ENCODE peak calls at places on chromosomes 3 and 15, in eight cellular contexts. E, G, U, M, O, F, R and K are unnamed samples.

GRCh38 chr3:49469037-49469875 is 811 bp upstream of the DAG1 start:
- DNase-seq in E (peak), G (no peak), U (peak), M (no peak), O (peak), F (peak), R (no peak), K (peak)

GRCh38 chr15:39781967-39782292 is 711 bp downstream of the FSIP1 start:
- DNase-seq in E (no peak), G (no peak), U (no peak), M (no peak), O (no peak), F (no peak), R (no peak), K (no peak)

GRCh38 chr3:136351351-136351750 is 101.2 kb downstream of the PCCB start:
- DNase-seq in E (no peak), G (no peak), U (no peak), M (no peak), O (no peak), F (no peak), R (no peak), K (no peak)

GRCh38 chr15:67025719-67026118 is 39.7 kb upstream of the SMAD3 start:
- DNase-seq in E (peak), G (no peak), U (no peak), M (no peak), O (peak), F (no peak), R (no peak), K (peak)

GRCh38 chr3:143586565-143586964 is 261.7 kb downstream of the SLC9A9 start:
- DNase-seq in E (no peak), G (no peak), U (no peak), M (no peak), O (no peak), F (peak), R (no peak), K (no peak)

GRCh38 chr15:92365079-92365478 is 28.6 kb upstream of the ST8SIA2 start:
- DNase-seq in E (no peak), G (no peak), U (no peak), M (no peak), O (no peak), F (no peak), R (no peak), K (peak)

GRCh38 chr3:106231086-106231485 is 362.3 kb upstream of the CBLB start:
- DNase-seq in E (no peak), G (no peak), U (no peak), M (no peak), O (no peak), F (no peak), R (no peak), K (no peak)

GRCh38 chr3:52524258-52524751 is 9.4 kb downstream of the NT5DC2 start:
- DNase-seq in E (no peak), G (no peak), U (no peak), M (no peak), O (peak), F (no peak), R (no peak), K (no peak)

GRCh38 chr3:37181766-37182165 is 7.4 kb upstream of the LRRFIP2 start:
- DNase-seq in E (no peak), G (no peak), U (no peak), M (no peak), O (no peak), F (no peak), R (no peak), K (no peak)

GRCh38 chr3:99413504-99413903 is 224.9 kb upstream of the COL8A1 start:
- DNase-seq in E (no peak), G (no peak), U (no peak), M (no peak), O (no peak), F (no peak), R (peak), K (no peak)

GRCh38 chr3:178297204-178297603 is 239.0 kb upstream of the KCNMB2 start:
- DNase-seq in E (no peak), G (no peak), U (no peak), M (no peak), O (no peak), F (no peak), R (no peak), K (no peak)

GRCh38 chr15:90681480-90681879 is 35.7 kb upstream of the BLM start:
- DNase-seq in E (no peak), G (no peak), U (no peak), M (no peak), O (peak), F (no peak), R (peak), K (no peak)

GRCh38 chr15:48914717-48915116 is 36.8 kb downstream of the EID1 start:
- DNase-seq in E (no peak), G (no peak), U (no peak), M (no peak), O (no peak), F (no peak), R (no peak), K (no peak)

GRCh38 chr3:69838217-69838616 is 99.0 kb downstream of the MITF start:
- DNase-seq in E (no peak), G (no peak), U (no peak), M (no peak), O (no peak), F (no peak), R (peak), K (no peak)

GRCh38 chr3:191557322-191557721 is 96.4 kb downstream of the PYDC2 start:
- DNase-seq in E (no peak), G (no peak), U (no peak), M (no peak), O (no peak), F (no peak), R (no peak), K (no peak)

GRCh38 chr3:195823286-195823685 is 11.6 kb upstream of the MUC4 start:
- DNase-seq in E (no peak), G (no peak), U (no peak), M (no peak), O (no peak), F (no peak), R (no peak), K (peak)

GRCh38 chr3:86990734-86991481 is at the start of gene VGLL3:
- DNase-seq in E (peak), G (no peak), U (peak), M (no peak), O (peak), F (no peak), R (peak), K (peak)

GRCh38 chr3:157174616-157175498 is 14.9 kb upstream of the CCNL1 start:
- DNase-seq in E (peak), G (peak), U (peak), M (peak), O (peak), F (peak), R (peak), K (peak)

GRCh38 chr3:72230774-72231379 is 445.9 kb upstream of the PROK2 start:
- DNase-seq in E (no peak), G (no peak), U (no peak), M (no peak), O (no peak), F (no peak), R (no peak), K (no peak)

GRCh38 chr3:10935846-10936631 is 56.5 kb upstream of the SLC6A1 start:
- DNase-seq in E (no peak), G (no peak), U (no peak), M (no peak), O (peak), F (no peak), R (no peak), K (no peak)

GRCh38 chr15:70353606-70354259 is 256.0 kb upstream of the TLE3 start:
- DNase-seq in E (no peak), G (no peak), U (no peak), M (no peak), O (peak), F (no peak), R (no peak), K (no peak)

GRCh38 chr15:41971893-41972340 is 440 bp downstream of the EHD4 start:
- DNase-seq in E (peak), G (no peak), U (peak), M (no peak), O (no peak), F (no peak), R (no peak), K (peak)

GRCh38 chr3:189967254-189967865 is 153.3 kb downstream of the P3H2 start:
- DNase-seq in E (no peak), G (no peak), U (peak), M (no peak), O (no peak), F (peak), R (peak), K (peak)

GRCh38 chr3:31671456-31671855 is 138.7 kb downstream of the STT3B start:
- DNase-seq in E (no peak), G (no peak), U (no peak), M (no peak), O (no peak), F (no peak), R (no peak), K (no peak)

GRCh38 chr3:12758025-12758830 is 831 bp downstream of the TMEM40 start:
- DNase-seq in E (peak), G (no peak), U (peak), M (no peak), O (peak), F (peak), R (no peak), K (no peak)

GRCh38 chr3:125651246-125651645 is 55.9 kb upstream of the OSBPL11 start:
- DNase-seq in E (no peak), G (no peak), U (peak), M (no peak), O (no peak), F (no peak), R (no peak), K (no peak)

GRCh38 chr3:13332740-13333139 is 87.4 kb downstream of the NUP210 start:
- DNase-seq in E (no peak), G (no peak), U (no peak), M (no peak), O (no peak), F (no peak), R (no peak), K (no peak)

GRCh38 chr3:193875601-193876321 is 260.2 kb upstream of the HES1 start:
- DNase-seq in E (no peak), G (no peak), U (no peak), M (no peak), O (no peak), F (no peak), R (no peak), K (no peak)

DNA sequence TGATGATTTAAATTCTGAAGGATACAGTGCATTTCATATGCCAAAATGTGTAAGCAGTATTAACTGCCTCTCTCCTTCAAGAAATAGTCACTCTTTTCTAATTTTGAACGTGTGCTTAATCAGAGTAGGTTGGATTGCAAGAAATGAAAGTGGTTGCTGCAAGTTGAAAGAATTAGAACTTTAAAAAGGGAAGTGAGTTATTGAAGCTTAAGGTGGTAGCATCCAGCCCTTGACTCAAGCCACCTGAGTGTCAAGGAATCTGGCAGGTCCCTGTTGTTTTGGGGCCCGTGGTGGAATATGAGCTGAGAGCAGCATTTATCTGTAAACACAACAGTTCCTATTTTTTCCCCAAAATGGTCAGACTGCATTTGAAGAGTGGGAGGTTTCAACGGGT is 1.7 kb downstream of the ITPR1 start:
- DNase-seq in E (no peak), G (no peak), U (no peak), M (no peak), O (no peak), F (peak), R (no peak), K (no peak)
- H3K4me3 ChIP-seq in E (peak), G (no peak), U (peak), M (peak), O (peak), F (peak), R (peak), K (peak)

DNA sequence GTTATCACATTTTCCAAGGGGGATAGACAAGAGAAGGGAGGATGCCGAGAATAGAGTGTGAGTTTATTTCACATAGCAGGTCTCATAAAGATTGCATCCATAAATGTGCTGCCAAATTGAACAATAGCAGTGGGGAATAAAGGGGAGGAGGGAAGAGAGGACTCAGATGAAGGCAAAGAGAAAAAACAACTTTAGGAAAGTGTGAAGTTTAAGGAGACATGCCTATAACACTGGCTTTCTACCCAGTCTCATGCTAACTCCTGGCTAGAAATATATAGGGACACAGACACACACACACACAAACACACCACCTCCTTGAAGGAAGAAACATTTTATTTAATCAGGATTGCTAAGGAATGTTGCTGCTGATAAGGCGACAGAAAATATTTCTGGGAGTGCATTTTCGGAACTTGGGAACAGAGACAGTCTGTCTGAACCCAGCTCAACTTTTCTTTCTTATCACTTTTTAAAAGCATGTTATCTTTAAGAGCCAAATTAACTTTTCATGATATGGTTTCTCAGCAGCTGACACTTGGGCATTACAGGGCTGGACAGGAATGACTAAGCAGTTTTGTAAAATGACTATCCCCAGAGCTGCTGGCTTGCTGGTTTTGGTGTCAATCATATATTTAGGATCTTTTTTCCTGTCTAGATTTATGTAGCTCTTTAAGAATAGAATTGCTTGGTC is 402.6 kb downstream of the RBMS3 start:
- DNase-seq in E (no peak), G (no peak), U (no peak), M (no peak), O (no peak), F (peak), R (no peak), K (no peak)
- H3K4me3 ChIP-seq in E (no peak), G (no peak), U (no peak), M (no peak), O (no peak), F (no peak), R (no peak), K (no peak)

GRCh38 chr3:180678231-180678630 is 1.1 kb downstream of the CCDC39 start:
- DNase-seq in E (no peak), G (no peak), U (no peak), M (no peak), O (no peak), F (peak), R (no peak), K (no peak)
- H3K4me3 ChIP-seq in E (no peak), G (no peak), U (peak), M (no peak), O (no peak), F (peak), R (no peak), K (no peak)

DNA sequence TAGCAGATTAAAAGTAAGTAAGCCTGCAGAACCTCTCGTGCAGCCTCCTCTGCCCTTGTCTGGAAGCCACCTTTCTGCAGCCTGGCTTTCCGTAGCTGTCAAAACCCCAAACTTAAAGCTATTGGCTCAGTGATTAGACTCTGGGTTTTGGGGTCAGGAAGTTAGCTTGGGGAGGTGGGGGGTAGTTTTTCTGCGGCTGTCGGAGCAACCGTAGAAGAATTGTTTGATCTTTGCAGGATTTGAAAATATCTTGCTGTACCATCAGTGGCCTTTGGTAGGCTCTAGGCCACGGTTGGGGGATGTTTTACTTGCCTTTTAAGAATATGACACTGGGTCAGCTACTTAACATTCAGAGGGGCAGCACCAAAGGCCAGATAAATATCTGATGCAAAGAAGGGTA is 88.4 kb upstream of the RASGRP1 start:
- DNase-seq in E (no peak), G (peak), U (peak), M (peak), O (no peak), F (peak), R (no peak), K (peak)
- H3K4me3 ChIP-seq in E (no peak), G (no peak), U (no peak), M (no peak), O (no peak), F (no peak), R (no peak), K (no peak)